ENCODE peak calls at places on chromosomes 3 and 15, in seven cellular contexts. C, G, R, A, F, K and D are unnamed samples.

GRCh38 chr3:99681512-99681911 is 43.1 kb downstream of the COL8A1 start:
- DNase-seq in C (peak), G (no peak), R (no peak), A (no peak), F (no peak), K (no peak), D (no peak)

GRCh38 chr3:132709761-132710160 is 12.4 kb downstream of the NPHP3 start:
- DNase-seq in C (no peak), G (no peak), R (no peak), A (no peak), F (no peak), K (no peak), D (no peak)

GRCh38 chr3:117688583-117688982 is 979.0 kb downstream of the TUSC7 start:
- DNase-seq in C (no peak), G (no peak), R (no peak), A (no peak), F (no peak), K (no peak), D (peak)

GRCh38 chr3:134315286-134316106 is 58.8 kb downstream of the AMOTL2 start:
- DNase-seq in C (no peak), G (no peak), R (no peak), A (no peak), F (no peak), K (peak), D (no peak)

GRCh38 chr3:72448375-72448823 is 399.8 kb downstream of the SHQ1 start:
- DNase-seq in C (no peak), G (peak), R (no peak), A (no peak), F (no peak), K (no peak), D (no peak)

GRCh38 chr3:194487289-194488006 is 646 bp upstream of the ATP13A3 start:
- DNase-seq in C (no peak), G (no peak), R (peak), A (no peak), F (peak), K (no peak), D (no peak)

GRCh38 chr3:48565591-48566400 is 2.2 kb upstream of the UCN2 start:
- DNase-seq in C (no peak), G (no peak), R (no peak), A (peak), F (no peak), K (no peak), D (no peak)

GRCh38 chr3:123085293-123085949 is 18.6 kb downstream of the PDIA5 start:
- DNase-seq in C (no peak), G (peak), R (peak), A (no peak), F (peak), K (no peak), D (no peak)

GRCh38 chr3:35679409-35680080 is 40.2 kb downstream of the ARPP21 start:
- DNase-seq in C (no peak), G (no peak), R (no peak), A (no peak), F (no peak), K (no peak), D (no peak)

GRCh38 chr15:89492934-89493631 is 3.3 kb downstream of the RHCG start:
- DNase-seq in C (no peak), G (no peak), R (no peak), A (no peak), F (no peak), K (no peak), D (no peak)

GRCh38 chr15:89494941-89495637 is 1.3 kb downstream of the RHCG start:
- DNase-seq in C (no peak), G (no peak), R (no peak), A (no peak), F (peak), K (peak), D (peak)

GRCh38 chr15:89496155-89497098 is at the start of gene RHCG:
- DNase-seq in C (no peak), G (peak), R (peak), A (no peak), F (peak), K (peak), D (peak)

GRCh38 chr15:89494006-89494405 is 2.4 kb downstream of the RHCG start:
- DNase-seq in C (no peak), G (no peak), R (no peak), A (no peak), F (no peak), K (no peak), D (no peak)

DNA sequence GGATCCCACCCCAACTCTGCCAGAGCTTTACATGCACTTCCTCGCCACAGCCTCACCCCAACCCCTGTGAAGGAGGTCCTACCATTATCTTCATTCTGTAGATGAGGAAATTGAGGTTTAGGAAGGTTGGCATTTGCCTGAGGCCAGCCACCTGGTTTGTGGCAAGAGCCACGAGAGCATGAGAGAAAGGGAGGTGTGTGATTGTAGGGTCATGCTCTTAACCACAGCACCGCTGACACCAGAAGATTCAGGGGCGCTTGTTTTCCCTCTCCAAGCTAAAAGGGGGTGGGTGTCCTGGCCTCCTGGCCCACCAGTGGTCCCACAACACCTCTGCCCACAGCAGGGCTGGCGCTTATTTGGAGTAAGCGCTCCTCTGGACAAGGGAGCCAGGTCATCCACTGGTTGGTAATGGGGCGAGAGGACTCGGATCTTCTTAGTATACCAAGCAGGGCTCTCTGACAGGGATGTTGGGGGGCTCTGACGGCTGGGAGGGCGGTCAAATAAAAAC is 691 bp downstream of the RHCG start:
- DNase-seq in C (no peak), G (no peak), R (no peak), A (no peak), F (no peak), K (no peak), D (no peak)
- TF ChIP-seq JUND in C (no peak), G (no peak), R (no peak), A (no peak), F (no peak), K (no peak), D (no peak)

GRCh38 chr3:124431585-124431984 is 298.7 kb upstream of the UMPS start:
- DNase-seq in C (no peak), G (no peak), R (no peak), A (no peak), F (no peak), K (no peak), D (no peak)

GRCh38 chr3:124424396-124424795 is 305.9 kb upstream of the UMPS start:
- DNase-seq in C (no peak), G (no peak), R (no peak), A (no peak), F (no peak), K (no peak), D (no peak)

GRCh38 chr3:124428372-124429128 is 301.7 kb upstream of the UMPS start:
- DNase-seq in C (no peak), G (no peak), R (no peak), A (no peak), F (no peak), K (no peak), D (no peak)

GRCh38 chr3:124434176-124434575 is 296.1 kb upstream of the UMPS start:
- DNase-seq in C (no peak), G (no peak), R (no peak), A (no peak), F (no peak), K (no peak), D (no peak)

DNA sequence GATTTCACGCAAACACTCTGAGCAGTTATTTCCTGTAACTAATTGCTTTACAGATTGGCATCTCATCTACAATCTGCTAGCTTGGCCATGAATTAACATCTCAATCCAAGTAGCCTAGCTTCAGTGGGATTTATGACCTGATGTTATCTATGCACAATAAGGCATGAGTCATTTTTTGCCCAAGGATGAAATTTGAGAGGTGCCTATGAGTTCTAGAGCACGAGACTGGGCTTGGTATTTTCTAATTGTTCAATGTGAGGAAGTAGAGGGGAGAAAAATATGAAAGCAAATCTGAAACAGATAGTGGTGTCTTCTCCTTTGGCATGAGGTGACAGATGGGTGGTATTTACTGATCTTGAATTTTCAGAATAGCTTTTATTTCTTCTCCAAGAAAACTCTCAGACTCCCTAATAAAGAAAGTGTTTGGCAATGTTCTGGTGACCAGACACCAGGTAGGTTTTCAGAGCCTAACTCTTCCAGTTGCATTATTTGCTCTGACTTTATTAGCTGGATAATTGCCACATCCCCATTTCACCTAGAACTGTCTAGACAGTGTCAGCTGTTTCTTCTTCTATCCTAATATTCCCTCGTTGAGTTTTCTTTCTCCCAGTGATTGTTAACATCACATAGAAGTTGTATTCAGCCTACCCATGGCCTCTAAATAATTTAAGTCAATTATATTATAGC is 301.0 kb upstream of the UMPS start:
- DNase-seq in C (no peak), G (no peak), R (peak), A (peak), F (no peak), K (no peak), D (peak)
- TF ChIP-seq JUND in C (no peak), G (no peak), R (peak), A (peak), F (peak), K (no peak), D (peak)

GRCh38 chr3:66581261-66581660 is 80.4 kb upstream of the LRIG1 start:
- DNase-seq in C (no peak), G (no peak), R (no peak), A (no peak), F (no peak), K (no peak), D (no peak)

GRCh38 chr3:66583646-66584045 is 82.8 kb upstream of the LRIG1 start:
- DNase-seq in C (no peak), G (no peak), R (no peak), A (no peak), F (no peak), K (no peak), D (no peak)

GRCh38 chr3:66586853-66587252 is 86.0 kb upstream of the LRIG1 start:
- DNase-seq in C (no peak), G (no peak), R (no peak), A (no peak), F (no peak), K (no peak), D (no peak)

GRCh38 chr3:66585696-66586095 is 84.9 kb upstream of the LRIG1 start:
- DNase-seq in C (no peak), G (no peak), R (no peak), A (no peak), F (no peak), K (no peak), D (no peak)

GRCh38 chr3:66582721-66583141 is 81.9 kb upstream of the LRIG1 start:
- DNase-seq in C (peak), G (no peak), R (no peak), A (no peak), F (no peak), K (no peak), D (no peak)
- TF ChIP-seq JUND in C (no peak), G (no peak), R (no peak), A (no peak), F (no peak), K (no peak), D (no peak)

DNA sequence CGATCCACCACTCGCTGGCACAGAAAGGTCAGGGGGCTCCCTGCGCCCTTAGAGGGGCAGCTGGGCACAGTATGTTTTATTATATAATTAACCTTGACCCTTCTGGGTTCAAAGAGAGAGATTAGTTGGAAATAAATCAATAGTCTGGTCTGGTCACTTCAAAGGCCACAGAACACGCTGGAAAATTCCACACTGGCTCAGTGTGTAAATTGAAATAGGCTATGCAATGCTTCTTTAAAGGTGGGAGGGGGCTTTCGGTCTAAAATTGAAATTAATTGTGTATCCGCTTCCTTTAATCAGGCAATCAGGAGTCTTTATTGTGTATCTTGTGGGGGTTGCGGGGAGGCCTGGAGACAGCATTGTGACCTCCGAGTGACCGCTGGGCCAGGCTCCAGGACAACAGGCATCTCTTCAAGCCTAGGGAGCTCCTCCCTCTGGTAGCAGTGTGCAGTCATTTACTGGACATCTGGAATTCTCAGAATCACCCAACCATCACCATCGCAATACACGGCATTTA is 8.0 kb downstream of the RNU5B-1 start:
- DNase-seq in C (no peak), G (peak), R (peak), A (no peak), F (peak), K (no peak), D (no peak)
- TF ChIP-seq JUND in C (no peak), G (no peak), R (no peak), A (no peak), F (no peak), K (no peak), D (no peak)

GRCh38 chr3:188037965-188038581 is 115.9 kb upstream of the LPP start:
- DNase-seq in C (no peak), G (no peak), R (no peak), A (no peak), F (no peak), K (no peak), D (no peak)
- TF ChIP-seq JUND in C (no peak), G (no peak), R (peak), A (no peak), F (no peak), K (no peak), D (no peak)